ENCODE peak calls at places on chromosomes 13 and 19, in five cellular contexts. One of them, this sample, is unnamed.

GRCh38 chr13:33207616-33207964 is 78.0 kb downstream of the STARD13 start:
- DNase-seq in AG04449: no peak
- DNase-seq in BE2C: peak
- DNase-seq in heart right ventricle: no peak
- DNase-seq in colonic mucosa: no peak
- DNase-seq in this sample: peak

GRCh38 chr19:29682236-29682895 is 17.1 kb downstream of the PLEKHF1 start:
- DNase-seq in BE2C: no peak
- DNase-seq in colonic mucosa: no peak
- DNase-seq in AG04449: no peak
- DNase-seq in heart right ventricle: no peak
- DNase-seq in this sample: no peak

GRCh38 chr13:67117010-67117550 is 113.1 kb downstream of the PCDH9 start:
- DNase-seq in heart right ventricle: no peak
- DNase-seq in AG04449: no peak
- DNase-seq in BE2C: no peak
- DNase-seq in colonic mucosa: no peak
- DNase-seq in this sample: no peak

GRCh38 chr19:55579766-55580621 is 654 bp downstream of the ZNF579 start:
- DNase-seq in AG04449: no peak
- DNase-seq in colonic mucosa: no peak
- DNase-seq in heart right ventricle: peak
- DNase-seq in BE2C: no peak
- DNase-seq in this sample: peak

GRCh38 chr13:79404985-79405384 is 1.1 kb downstream of the RBM26 start:
- DNase-seq in BE2C: no peak
- DNase-seq in heart right ventricle: no peak
- DNase-seq in AG04449: no peak
- DNase-seq in colonic mucosa: no peak
- DNase-seq in this sample: no peak

GRCh38 chr19:48926909-48927308 is 6.6 kb upstream of the DHDH start:
- DNase-seq in heart right ventricle: no peak
- DNase-seq in BE2C: no peak
- DNase-seq in AG04449: peak
- DNase-seq in colonic mucosa: peak
- DNase-seq in this sample: no peak

GRCh38 chr13:44718467-44718866 is 142.3 kb upstream of the TSC22D1 start:
- DNase-seq in heart right ventricle: no peak
- DNase-seq in AG04449: no peak
- DNase-seq in colonic mucosa: no peak
- DNase-seq in BE2C: no peak
- DNase-seq in this sample: no peak

GRCh38 chr13:60716296-60716695 is 319.3 kb downstream of the TDRD3 start:
- DNase-seq in colonic mucosa: no peak
- DNase-seq in heart right ventricle: no peak
- DNase-seq in AG04449: no peak
- DNase-seq in BE2C: no peak
- DNase-seq in this sample: no peak

GRCh38 chr19:1206733-1207301 is 1.2 kb downstream of the STK11 start:
- DNase-seq in AG04449: no peak
- DNase-seq in BE2C: no peak
- DNase-seq in colonic mucosa: peak
- DNase-seq in heart right ventricle: no peak
- DNase-seq in this sample: no peak

GRCh38 chr13:95480131-95480545 is 72.4 kb upstream of the CLDN10 start:
- DNase-seq in heart right ventricle: no peak
- DNase-seq in colonic mucosa: no peak
- DNase-seq in AG04449: no peak
- DNase-seq in BE2C: peak
- DNase-seq in this sample: no peak

GRCh38 chr19:6221220-6221877 is 58.4 kb downstream of the MLLT1 start:
- DNase-seq in BE2C: no peak
- DNase-seq in heart right ventricle: no peak
- DNase-seq in colonic mucosa: no peak
- DNase-seq in AG04449: no peak
- DNase-seq in this sample: no peak

GRCh38 chr19:12139309-12139708 is 841 bp downstream of the ZNF20 start:
- DNase-seq in BE2C: no peak
- DNase-seq in heart right ventricle: no peak
- DNase-seq in colonic mucosa: no peak
- DNase-seq in AG04449: no peak
- DNase-seq in this sample: no peak

GRCh38 chr13:23817136-23817535 is 72.1 kb downstream of the MIPEP start:
- DNase-seq in BE2C: no peak
- DNase-seq in heart right ventricle: no peak
- DNase-seq in colonic mucosa: no peak
- DNase-seq in AG04449: no peak
- DNase-seq in this sample: no peak
- TF ChIP-seq CTCF in BE2C: no peak
- TF ChIP-seq CTCF in heart right ventricle: no peak
- TF ChIP-seq CTCF in colonic mucosa: no peak
- TF ChIP-seq CTCF in AG04449: no peak
- TF ChIP-seq CTCF in this sample: no peak

DNA sequence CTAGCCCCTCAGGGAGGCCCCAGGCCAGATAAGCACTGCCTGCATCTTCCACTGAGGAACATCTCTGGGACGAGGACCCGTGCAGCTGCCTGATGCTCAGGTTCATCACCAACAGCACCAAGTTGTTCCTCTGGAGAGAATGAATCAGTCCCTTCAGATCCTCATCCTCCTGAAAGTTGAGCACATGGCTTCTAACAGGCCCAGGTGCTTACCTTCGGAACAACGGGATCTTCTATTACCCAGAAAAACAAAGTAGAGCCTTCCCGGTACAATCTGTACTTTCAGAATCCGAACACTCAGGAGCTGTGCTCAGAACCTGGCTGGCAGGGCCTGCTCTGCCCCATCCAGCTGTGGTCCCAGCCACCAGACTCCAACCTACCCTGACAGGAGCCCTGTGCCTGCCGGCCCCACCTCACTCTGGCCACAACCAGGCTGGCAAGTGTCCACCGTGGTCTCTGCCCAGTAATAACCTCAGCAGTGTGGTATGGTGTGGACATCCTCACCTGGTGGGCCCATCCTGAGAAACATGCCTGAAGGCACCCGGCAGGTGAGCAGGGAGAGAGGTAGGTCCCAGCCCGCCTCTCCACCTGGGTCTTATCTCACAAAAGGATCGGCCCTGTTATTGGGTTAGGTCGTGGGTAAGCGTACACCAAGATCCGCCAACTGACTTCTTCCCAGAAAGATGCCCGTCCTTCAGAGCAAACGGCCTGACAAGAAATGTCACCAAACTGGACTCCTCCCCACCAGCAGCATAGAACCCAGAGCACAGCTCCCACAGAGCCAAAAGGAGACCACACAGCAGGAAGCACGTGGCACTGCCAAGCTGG is 34.1 kb downstream of the ELL start:
- DNase-seq in heart right ventricle: no peak
- DNase-seq in AG04449: no peak
- DNase-seq in colonic mucosa: no peak
- DNase-seq in BE2C: no peak
- DNase-seq in this sample: no peak
- TF ChIP-seq CTCF in heart right ventricle: no peak
- TF ChIP-seq CTCF in AG04449: no peak
- TF ChIP-seq CTCF in colonic mucosa: no peak
- TF ChIP-seq CTCF in BE2C: no peak
- TF ChIP-seq CTCF in this sample: no peak

GRCh38 chr13:31050486-31051400 is 111.0 kb downstream of the HSPH1 start:
- DNase-seq in AG04449: no peak
- DNase-seq in BE2C: no peak
- DNase-seq in heart right ventricle: no peak
- DNase-seq in colonic mucosa: no peak
- DNase-seq in this sample: no peak
- TF ChIP-seq CTCF in AG04449: peak
- TF ChIP-seq CTCF in BE2C: peak
- TF ChIP-seq CTCF in heart right ventricle: peak
- TF ChIP-seq CTCF in colonic mucosa: no peak
- TF ChIP-seq CTCF in this sample: no peak

DNA sequence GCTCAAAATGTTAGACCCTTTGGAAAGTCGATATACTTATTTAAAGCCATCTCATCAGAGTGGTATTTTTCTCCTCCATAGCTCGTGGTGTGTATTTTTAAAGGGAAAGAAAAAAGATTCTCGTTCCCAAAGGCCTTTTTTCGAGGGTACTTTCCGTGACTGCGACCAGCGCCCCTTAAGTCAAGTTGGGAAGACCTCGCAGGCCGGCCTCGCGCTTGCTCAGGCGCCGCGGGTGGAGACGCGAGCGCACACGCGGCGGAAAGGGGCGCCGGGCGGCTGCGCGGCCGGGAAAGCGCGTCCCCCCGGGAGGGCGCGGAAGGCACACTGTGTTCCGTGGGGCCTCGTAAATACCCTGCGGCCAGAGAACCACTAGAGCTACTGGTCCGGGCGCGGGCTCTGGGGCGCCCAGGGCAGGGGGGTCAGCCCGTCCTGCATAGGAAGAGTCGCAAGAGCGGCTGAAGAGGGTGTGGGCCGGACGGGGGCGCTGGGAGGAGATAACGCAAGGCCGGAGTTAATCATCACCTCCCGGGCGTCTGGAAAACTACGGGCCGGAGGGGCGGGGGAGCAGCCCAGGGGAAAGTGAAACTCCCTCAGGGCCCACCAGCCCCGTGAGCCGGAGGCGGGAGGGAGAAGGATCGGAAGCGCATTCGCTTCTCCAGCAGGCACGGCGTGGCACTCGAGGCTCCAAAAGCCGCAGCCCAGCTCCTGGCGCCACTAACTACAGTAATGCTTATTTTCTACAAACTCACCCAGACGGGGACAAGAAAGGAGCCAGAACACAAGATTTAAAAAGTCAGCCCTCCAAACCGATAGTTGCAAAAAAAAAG is 1.2 kb upstream of the WBP4 start:
- DNase-seq in BE2C: peak
- DNase-seq in colonic mucosa: peak
- DNase-seq in AG04449: no peak
- DNase-seq in heart right ventricle: peak
- DNase-seq in this sample: peak
- TF ChIP-seq CTCF in BE2C: peak
- TF ChIP-seq CTCF in colonic mucosa: no peak
- TF ChIP-seq CTCF in AG04449: peak
- TF ChIP-seq CTCF in heart right ventricle: peak
- TF ChIP-seq CTCF in this sample: no peak

GRCh38 chr13:110944121-110944967 is 29.5 kb upstream of the ANKRD10 start:
- DNase-seq in colonic mucosa: no peak
- DNase-seq in BE2C: peak
- DNase-seq in heart right ventricle: no peak
- DNase-seq in AG04449: no peak
- DNase-seq in this sample: peak
- TF ChIP-seq CTCF in colonic mucosa: peak
- TF ChIP-seq CTCF in BE2C: peak
- TF ChIP-seq CTCF in heart right ventricle: peak
- TF ChIP-seq CTCF in AG04449: peak
- TF ChIP-seq CTCF in this sample: no peak

DNA sequence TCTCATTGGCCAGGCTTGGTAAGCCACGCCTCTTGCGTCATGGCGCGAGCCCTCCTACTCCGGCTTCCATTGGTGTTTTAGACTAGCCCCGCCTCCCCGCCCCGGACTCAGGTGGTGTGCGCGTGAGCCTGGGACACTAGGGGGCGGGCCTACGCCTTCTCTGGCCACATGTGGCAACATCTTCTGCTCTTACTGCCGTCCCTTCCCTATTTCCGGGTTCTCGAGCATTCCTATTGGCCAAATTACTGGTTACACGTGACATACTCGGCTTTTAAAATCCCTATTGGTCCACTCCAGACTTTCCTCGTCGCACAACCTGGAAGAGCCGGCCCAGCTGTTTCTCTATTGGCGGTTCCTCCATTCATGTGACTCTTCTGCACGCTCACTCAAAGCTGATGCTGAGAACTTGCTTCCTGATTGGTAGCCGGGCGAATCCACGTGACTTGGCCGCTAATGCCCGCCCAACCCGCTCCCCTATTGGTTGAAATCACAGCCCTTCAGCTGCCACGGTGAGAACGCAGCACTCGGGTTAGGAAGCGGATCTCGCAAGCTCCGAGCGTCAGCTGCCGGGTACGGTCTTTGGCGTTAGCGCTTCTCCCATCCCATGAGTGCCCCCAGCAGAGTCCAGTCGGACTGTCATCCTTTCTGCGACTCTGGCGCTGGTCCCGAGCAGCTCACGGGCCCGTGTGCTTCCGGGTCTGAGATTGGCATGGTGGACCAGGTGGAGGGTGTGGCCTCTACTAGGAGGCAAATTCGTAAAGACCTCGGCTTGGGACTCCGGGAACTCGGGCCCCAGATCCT is at the start of gene BLOC1S3:
- DNase-seq in colonic mucosa: peak
- DNase-seq in AG04449: peak
- DNase-seq in heart right ventricle: peak
- DNase-seq in BE2C: peak
- DNase-seq in this sample: peak
- TF ChIP-seq CTCF in colonic mucosa: peak
- TF ChIP-seq CTCF in AG04449: peak
- TF ChIP-seq CTCF in heart right ventricle: peak
- TF ChIP-seq CTCF in BE2C: peak
- TF ChIP-seq CTCF in this sample: peak

GRCh38 chr19:38073806-38074685 is 150.0 kb downstream of the DPF1 start:
- DNase-seq in AG04449: no peak
- DNase-seq in colonic mucosa: no peak
- DNase-seq in BE2C: no peak
- DNase-seq in heart right ventricle: no peak
- DNase-seq in this sample: peak
- TF ChIP-seq CTCF in AG04449: peak
- TF ChIP-seq CTCF in colonic mucosa: no peak
- TF ChIP-seq CTCF in BE2C: no peak
- TF ChIP-seq CTCF in heart right ventricle: no peak
- TF ChIP-seq CTCF in this sample: no peak

This sample was measured in glutamatergic neuron.